ENCODE peak calls at places on chromosome X, in seven cellular contexts. One of them, this sample, is unnamed.

GRCh38 chrX:44025611-44026010 is 52.4 kb upstream of the NDP start:
- DNase-seq in A549: peak
- DNase-seq in AG09319: no peak
- DNase-seq in astrocyte of the cerebellum: no peak
- DNase-seq in immature natural killer cell: no peak
- DNase-seq in stimulated activated CD8-positive, alpha-beta memory T cell treated with anti-CD3 and anti-CD28 coated beads, Interleukin-7, amount 100 ng/mL, for 1 hour: no peak
- DNase-seq in LHCN-M2: peak
- DNase-seq in this sample: no peak

GRCh38 chrX:134821370-134821769 is 163.1 kb upstream of the PLAC1 start:
- DNase-seq in A549: no peak
- DNase-seq in AG09319: no peak
- DNase-seq in astrocyte of the cerebellum: no peak
- DNase-seq in immature natural killer cell: no peak
- DNase-seq in stimulated activated CD8-positive, alpha-beta memory T cell treated with anti-CD3 and anti-CD28 coated beads, Interleukin-7, amount 100 ng/mL, for 1 hour: no peak
- DNase-seq in LHCN-M2: peak
- DNase-seq in this sample: no peak

GRCh38 chrX:15055146-15055930 is 182.1 kb downstream of the MOSPD2 start:
- DNase-seq in A549: no peak
- DNase-seq in AG09319: no peak
- DNase-seq in astrocyte of the cerebellum: no peak
- DNase-seq in immature natural killer cell: no peak
- DNase-seq in stimulated activated CD8-positive, alpha-beta memory T cell treated with anti-CD3 and anti-CD28 coated beads, Interleukin-7, amount 100 ng/mL, for 1 hour: no peak
- DNase-seq in LHCN-M2: no peak
- DNase-seq in this sample: no peak

GRCh38 chrX:56728321-56728720 is 722 bp upstream of the NBDY start:
- DNase-seq in A549: peak
- DNase-seq in AG09319: no peak
- DNase-seq in astrocyte of the cerebellum: no peak
- DNase-seq in immature natural killer cell: no peak
- DNase-seq in stimulated activated CD8-positive, alpha-beta memory T cell treated with anti-CD3 and anti-CD28 coated beads, Interleukin-7, amount 100 ng/mL, for 1 hour: no peak
- DNase-seq in LHCN-M2: peak
- DNase-seq in this sample: no peak

GRCh38 chrX:19625612-19626011 is 110.3 kb upstream of the MAP3K15 start:
- DNase-seq in A549: peak
- DNase-seq in AG09319: no peak
- DNase-seq in astrocyte of the cerebellum: no peak
- DNase-seq in immature natural killer cell: peak
- DNase-seq in stimulated activated CD8-positive, alpha-beta memory T cell treated with anti-CD3 and anti-CD28 coated beads, Interleukin-7, amount 100 ng/mL, for 1 hour: no peak
- DNase-seq in LHCN-M2: no peak
- DNase-seq in this sample: no peak

GRCh38 chrX:150086371-150086770 is 148.1 kb upstream of the EOLA2 start:
- DNase-seq in A549: no peak
- DNase-seq in AG09319: no peak
- DNase-seq in astrocyte of the cerebellum: no peak
- DNase-seq in immature natural killer cell: no peak
- DNase-seq in stimulated activated CD8-positive, alpha-beta memory T cell treated with anti-CD3 and anti-CD28 coated beads, Interleukin-7, amount 100 ng/mL, for 1 hour: no peak
- DNase-seq in LHCN-M2: no peak
- DNase-seq in this sample: no peak

GRCh38 chrX:68084765-68085164 is 348.5 kb downstream of the OPHN1 start:
- DNase-seq in A549: no peak
- DNase-seq in AG09319: no peak
- DNase-seq in astrocyte of the cerebellum: no peak
- DNase-seq in immature natural killer cell: no peak
- DNase-seq in stimulated activated CD8-positive, alpha-beta memory T cell treated with anti-CD3 and anti-CD28 coated beads, Interleukin-7, amount 100 ng/mL, for 1 hour: no peak
- DNase-seq in LHCN-M2: peak
- DNase-seq in this sample: no peak

GRCh38 chrX:107482046-107482445 is 32.6 kb downstream of the FRMPD3 start:
- DNase-seq in A549: no peak
- DNase-seq in AG09319: no peak
- DNase-seq in astrocyte of the cerebellum: no peak
- DNase-seq in immature natural killer cell: no peak
- DNase-seq in stimulated activated CD8-positive, alpha-beta memory T cell treated with anti-CD3 and anti-CD28 coated beads, Interleukin-7, amount 100 ng/mL, for 1 hour: no peak
- DNase-seq in LHCN-M2: no peak
- DNase-seq in this sample: no peak

GRCh38 chrX:133608406-133608805 is 193.1 kb upstream of the GPC4 start:
- DNase-seq in A549: no peak
- DNase-seq in AG09319: no peak
- DNase-seq in astrocyte of the cerebellum: peak
- DNase-seq in immature natural killer cell: no peak
- DNase-seq in stimulated activated CD8-positive, alpha-beta memory T cell treated with anti-CD3 and anti-CD28 coated beads, Interleukin-7, amount 100 ng/mL, for 1 hour: no peak
- DNase-seq in LHCN-M2: peak
- DNase-seq in this sample: no peak

GRCh38 chrX:17375631-17376380 is 806 bp downstream of the NHS start:
- DNase-seq in A549: peak
- DNase-seq in AG09319: no peak
- DNase-seq in astrocyte of the cerebellum: no peak
- DNase-seq in immature natural killer cell: no peak
- DNase-seq in stimulated activated CD8-positive, alpha-beta memory T cell treated with anti-CD3 and anti-CD28 coated beads, Interleukin-7, amount 100 ng/mL, for 1 hour: no peak
- DNase-seq in LHCN-M2: peak
- DNase-seq in this sample: no peak

GRCh38 chrX:153523269-153523668 is 5.8 kb downstream of the ATP2B3 start:
- DNase-seq in A549: no peak
- DNase-seq in AG09319: no peak
- DNase-seq in astrocyte of the cerebellum: no peak
- DNase-seq in immature natural killer cell: no peak
- DNase-seq in stimulated activated CD8-positive, alpha-beta memory T cell treated with anti-CD3 and anti-CD28 coated beads, Interleukin-7, amount 100 ng/mL, for 1 hour: no peak
- DNase-seq in LHCN-M2: no peak
- DNase-seq in this sample: no peak

GRCh38 chrX:16144420-16144819 is 21.1 kb downstream of the GRPR start:
- DNase-seq in A549: no peak
- DNase-seq in AG09319: no peak
- DNase-seq in astrocyte of the cerebellum: no peak
- DNase-seq in immature natural killer cell: no peak
- DNase-seq in stimulated activated CD8-positive, alpha-beta memory T cell treated with anti-CD3 and anti-CD28 coated beads, Interleukin-7, amount 100 ng/mL, for 1 hour: no peak
- DNase-seq in LHCN-M2: no peak
- DNase-seq in this sample: no peak